ENCODE peak calls at places on chromosomes 2 and 18, in five cellular contexts. P is HFFc6; G is caudate nucleus; B is activated naive CD4-positive, alpha-beta T cell treated with anti-CD3 and anti-CD28 coated beads, Interleukin-2, amount 10 ng/mL, durations not matched to agents 7 days and 5 days; J is CD8-positive, alpha-beta T cell. V is an unnamed sample.

GRCh38 chr2:165499131-165499530 is 29.6 kb downstream of the CSRNP3 start:
- DNase-seq in P (no peak), G (no peak), B (no peak), J (no peak), V (no peak)

GRCh38 chr2:136378712-136379595 is 261.0 kb upstream of the CXCR4 start:
- DNase-seq in P (peak), G (peak), B (peak), J (peak), V (no peak)

GRCh38 chr2:199382091-199382490 is 75.6 kb downstream of the SATB2 start:
- DNase-seq in P (no peak), G (no peak), B (no peak), J (no peak), V (no peak)

GRCh38 chr2:169468841-169469240 is 10.5 kb upstream of the BBS5 start:
- DNase-seq in P (no peak), G (no peak), B (no peak), J (no peak), V (no peak)

GRCh38 chr2:62205554-62205953 is 9.6 kb downstream of the B3GNT2 start:
- DNase-seq in P (no peak), G (no peak), B (no peak), J (no peak), V (peak)

GRCh38 chr2:238433941-238434845 is 7.5 kb downstream of the ASB1 start:
- DNase-seq in P (peak), G (no peak), B (no peak), J (no peak), V (no peak)

GRCh38 chr2:201883559-201883958 is 77.2 kb downstream of the CDK15 start:
- DNase-seq in P (no peak), G (no peak), B (no peak), J (no peak), V (no peak)

GRCh38 chr18:32469190-32469611 is 1.5 kb downstream of the GAREM1 start:
- DNase-seq in P (peak), G (peak), B (no peak), J (no peak), V (no peak)

GRCh38 chr2:3254438-3254941 is 123.1 kb downstream of the EIPR1 start:
- DNase-seq in P (no peak), G (no peak), B (no peak), J (no peak), V (no peak)